ENCODE peak calls at places on chromosomes 12 and 14, in five cellular contexts. L is suprapubic skin, I is neural crest cell, D is RWPE1, A is tibial artery. K is an unnamed sample.

GRCh38 chr12:43550831-43551270 is 1.2 kb downstream of the ADAMTS20 start:
- DNase-seq in D (no peak), A (no peak), I (no peak), L (no peak), K (no peak)

GRCh38 chr12:26062566-26062965 is 62.3 kb downstream of the BHLHE41 start:
- DNase-seq in D (peak), A (no peak), L (no peak), I (no peak), K (no peak)

GRCh38 chr12:55874465-55874864 is 31.7 kb upstream of the MMP19 start:
- DNase-seq in A (no peak), I (no peak), L (no peak), D (no peak), K (no peak)

GRCh38 chr14:33696165-33696564 is 254.7 kb downstream of the EGLN3 start:
- DNase-seq in I (no peak), A (no peak), D (no peak), L (no peak), K (no peak)

GRCh38 chr12:28869197-28869596 is 279.9 kb upstream of the FAR2 start:
- DNase-seq in A (no peak), I (no peak), D (no peak), L (no peak), K (no peak)

GRCh38 chr12:131511391-131511802 is 199.5 kb upstream of the SFSWAP start:
- DNase-seq in D (peak), A (no peak), L (no peak), I (no peak), K (peak)

GRCh38 chr12:56158926-56159461 is 835 bp downstream of the MYL6 start:
- DNase-seq in L (peak), D (peak), I (peak), A (peak), K (no peak)

GRCh38 chr12:27305673-27306504 is 26.7 kb upstream of the BMAL2 start:
- DNase-seq in A (no peak), L (no peak), D (peak), I (no peak), K (no peak)

GRCh38 chr12:17992002-17992656 is 97.9 kb downstream of the RERGL start:
- DNase-seq in A (no peak), I (peak), L (no peak), D (peak), K (no peak)

GRCh38 chr14:100621806-100622205 is 34.6 kb upstream of the BEGAIN start:
- DNase-seq in I (no peak), D (peak), L (peak), A (no peak), K (no peak)

GRCh38 chr12:69476276-69477017 is 6.3 kb downstream of the FRS2 start:
- DNase-seq in L (no peak), D (no peak), A (no peak), I (no peak), K (no peak)

GRCh38 chr12:68538722-68539614 is 71.7 kb upstream of the RAP1B start:
- DNase-seq in L (peak), D (no peak), I (no peak), A (peak), K (peak)

GRCh38 chr12:49651855-49652254 is 28.5 kb downstream of the PRPF40B start:
- DNase-seq in D (no peak), L (no peak), A (no peak), I (no peak), K (no peak)

GRCh38 chr12:26121841-26122680 is 2.8 kb downstream of the BHLHE41 start:
- DNase-seq in D (no peak), L (no peak), I (peak), A (peak), K (no peak)

GRCh38 chr14:58944226-58944769 is 244.2 kb upstream of the DAAM1 start:
- DNase-seq in D (no peak), L (no peak), I (peak), A (no peak), K (no peak)

GRCh38 chr12:1815814-1816729 is 4.3 kb upstream of the LRTM2 start:
- DNase-seq in D (no peak), A (no peak), L (no peak), I (no peak), K (no peak)

GRCh38 chr14:42057176-42057575 is 450.5 kb downstream of the LRFN5 start:
- DNase-seq in D (no peak), L (no peak), I (no peak), A (no peak), K (no peak)

GRCh38 chr14:26602902-26603301 is 5.1 kb upstream of the NOVA1 start:
- DNase-seq in A (no peak), I (no peak), L (no peak), D (no peak), K (no peak)

GRCh38 chr14:98470663-98471062 is 801.3 kb downstream of the BCL11B start:
- DNase-seq in A (no peak), I (no peak), D (no peak), L (no peak), K (no peak)

GRCh38 chr14:102979406-102979805 is 56.9 kb downstream of the AMN start:
- DNase-seq in L (no peak), D (no peak), I (no peak), A (no peak), K (no peak)

GRCh38 chr14:69244946-69245345 is 15.0 kb upstream of the GALNT16 start:
- DNase-seq in I (no peak), L (no peak), D (no peak), A (no peak), K (no peak)

GRCh38 chr14:69249603-69250002 is 10.4 kb upstream of the GALNT16 start:
- DNase-seq in I (no peak), L (no peak), D (no peak), A (no peak), K (no peak)

GRCh38 chr14:69246331-69246730 is 13.6 kb upstream of the GALNT16 start:
- DNase-seq in D (no peak), I (no peak), L (no peak), A (no peak), K (no peak)

GRCh38 chr14:69252851-69253250 is 7.1 kb upstream of the GALNT16 start:
- DNase-seq in I (no peak), D (no peak), A (no peak), L (no peak), K (no peak)

DNA sequence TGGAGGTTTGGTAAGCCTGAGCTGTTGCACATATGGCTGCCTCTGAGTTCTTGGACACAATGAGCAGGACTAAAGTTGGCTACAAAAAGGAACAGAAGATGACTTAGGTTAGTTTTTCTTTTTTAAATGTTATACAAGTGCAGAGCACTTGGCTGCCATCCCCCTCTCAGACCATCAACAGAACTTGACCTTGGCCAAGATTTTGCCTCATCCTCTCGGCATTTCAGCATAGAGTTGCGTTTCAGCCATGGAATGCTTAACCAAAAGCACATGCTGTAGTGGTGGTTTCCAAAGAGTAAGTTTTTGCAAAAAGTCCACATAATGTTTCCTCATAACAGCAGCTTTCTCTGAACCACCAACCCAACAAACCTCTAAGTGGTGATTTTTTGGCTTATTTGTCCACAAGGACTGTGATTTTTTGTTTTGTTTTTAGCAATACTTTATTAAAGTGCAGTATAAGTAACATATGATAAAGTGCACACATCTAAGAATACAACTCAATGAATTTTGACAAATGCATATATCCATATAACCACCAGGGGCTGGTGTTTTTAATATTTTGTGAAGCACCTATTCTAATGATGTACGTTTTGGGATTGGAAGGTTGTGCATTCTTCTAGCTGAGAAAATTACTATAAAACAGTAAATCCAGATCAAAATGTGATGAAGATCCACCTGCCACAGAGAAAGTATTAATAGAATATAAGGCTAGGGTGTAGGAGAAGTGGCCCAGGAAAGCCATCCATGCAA is 12.1 kb upstream of the GALNT16 start:
- DNase-seq in D (no peak), I (no peak), L (peak), A (peak), K (no peak)
- TF ChIP-seq CTCF in D (no peak), I (peak), L (no peak), A (peak), K (no peak)

DNA sequence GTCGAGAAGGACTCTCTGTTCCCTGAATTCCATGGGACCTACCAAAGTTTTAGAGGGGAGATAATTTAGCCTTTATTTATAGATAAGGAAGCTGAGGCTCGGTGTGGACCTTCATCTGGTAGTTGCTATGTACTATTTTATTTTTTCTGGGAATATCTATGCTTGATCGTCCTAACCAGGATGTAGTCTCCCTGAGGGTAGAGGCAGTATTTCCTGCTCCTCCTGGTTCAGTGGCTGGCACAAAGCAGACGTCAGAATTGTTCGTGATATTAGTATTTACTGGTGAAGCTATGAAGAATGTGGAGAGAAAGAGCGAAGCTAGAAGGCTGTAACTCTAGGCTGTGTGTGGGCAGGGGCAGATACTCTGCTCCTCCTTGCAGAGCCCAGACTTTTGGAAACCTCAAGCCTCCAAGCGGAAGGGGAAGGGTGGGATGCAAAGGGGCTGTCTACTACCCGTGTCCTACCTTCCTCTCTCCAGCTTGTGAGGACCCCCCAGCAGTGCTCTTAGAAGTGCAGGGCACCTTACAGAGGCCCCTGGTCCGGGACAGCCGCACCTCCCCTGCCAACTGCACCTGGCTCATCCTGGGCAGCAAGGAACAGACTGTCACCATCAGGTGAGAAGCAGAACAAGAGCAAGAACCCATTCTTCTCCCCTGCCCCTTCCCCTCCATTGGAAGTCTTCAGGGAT is 1.4 kb downstream of the LRP10 start:
- DNase-seq in D (no peak), I (no peak), L (no peak), A (no peak), K (no peak)
- TF ChIP-seq CTCF in D (peak), I (peak), L (no peak), A (no peak), K (peak)

DNA sequence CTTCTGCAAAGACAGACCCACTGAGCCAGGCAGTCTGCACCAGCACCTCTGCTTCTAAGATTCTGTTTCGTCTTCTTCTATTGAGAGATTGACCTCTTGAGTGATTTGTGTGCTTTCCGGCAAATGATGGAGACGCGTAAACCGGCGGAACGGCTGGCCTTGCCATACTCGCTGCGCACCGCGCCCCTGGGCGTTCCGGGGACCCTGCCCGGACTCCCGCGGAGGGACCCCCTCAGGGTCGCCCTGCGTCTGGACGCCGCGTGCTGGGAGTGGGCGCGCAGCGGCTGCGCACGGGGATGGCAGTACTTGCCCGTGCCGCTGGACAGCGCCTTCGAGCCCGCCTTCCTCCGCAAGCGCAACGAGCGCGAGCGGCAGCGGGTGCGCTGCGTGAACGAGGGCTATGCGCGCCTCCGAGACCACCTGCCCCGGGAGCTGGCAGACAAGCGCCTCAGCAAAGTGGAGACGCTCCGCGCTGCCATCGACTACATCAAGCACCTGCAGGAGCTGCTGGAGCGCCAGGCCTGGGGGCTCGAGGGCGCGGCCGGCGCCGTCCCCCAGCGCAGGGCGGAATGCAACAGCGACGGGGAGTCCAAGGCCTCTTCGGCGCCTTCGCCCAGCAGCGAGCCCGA is 703 bp downstream of the ASCL4 start:
- DNase-seq in D (no peak), L (no peak), I (peak), A (no peak), K (no peak)
- TF ChIP-seq CTCF in D (no peak), L (no peak), I (peak), A (no peak), K (no peak)

GRCh38 chr12:108519558-108519957 is 4.5 kb downstream of the FICD start:
- DNase-seq in I (no peak), D (no peak), A (no peak), L (no peak), K (no peak)
- TF ChIP-seq CTCF in I (no peak), D (no peak), A (no peak), L (no peak), K (no peak)

GRCh38 chr14:49549881-49550280 is 36.3 kb downstream of the RPS29 start:
- DNase-seq in I (no peak), A (no peak), D (no peak), L (no peak), K (no peak)

GRCh38 chr14:49552630-49553029 is 33.5 kb downstream of the RPS29 start:
- DNase-seq in L (no peak), I (no peak), D (no peak), A (no peak), K (no peak)

GRCh38 chr14:49551569-49551968 is 34.6 kb downstream of the RPS29 start:
- DNase-seq in I (no peak), L (no peak), D (no peak), A (no peak), K (no peak)

GRCh38 chr14:49549446-49549845 is 36.7 kb downstream of the RPS29 start:
- DNase-seq in D (no peak), A (no peak), I (no peak), L (no peak), K (no peak)

DNA sequence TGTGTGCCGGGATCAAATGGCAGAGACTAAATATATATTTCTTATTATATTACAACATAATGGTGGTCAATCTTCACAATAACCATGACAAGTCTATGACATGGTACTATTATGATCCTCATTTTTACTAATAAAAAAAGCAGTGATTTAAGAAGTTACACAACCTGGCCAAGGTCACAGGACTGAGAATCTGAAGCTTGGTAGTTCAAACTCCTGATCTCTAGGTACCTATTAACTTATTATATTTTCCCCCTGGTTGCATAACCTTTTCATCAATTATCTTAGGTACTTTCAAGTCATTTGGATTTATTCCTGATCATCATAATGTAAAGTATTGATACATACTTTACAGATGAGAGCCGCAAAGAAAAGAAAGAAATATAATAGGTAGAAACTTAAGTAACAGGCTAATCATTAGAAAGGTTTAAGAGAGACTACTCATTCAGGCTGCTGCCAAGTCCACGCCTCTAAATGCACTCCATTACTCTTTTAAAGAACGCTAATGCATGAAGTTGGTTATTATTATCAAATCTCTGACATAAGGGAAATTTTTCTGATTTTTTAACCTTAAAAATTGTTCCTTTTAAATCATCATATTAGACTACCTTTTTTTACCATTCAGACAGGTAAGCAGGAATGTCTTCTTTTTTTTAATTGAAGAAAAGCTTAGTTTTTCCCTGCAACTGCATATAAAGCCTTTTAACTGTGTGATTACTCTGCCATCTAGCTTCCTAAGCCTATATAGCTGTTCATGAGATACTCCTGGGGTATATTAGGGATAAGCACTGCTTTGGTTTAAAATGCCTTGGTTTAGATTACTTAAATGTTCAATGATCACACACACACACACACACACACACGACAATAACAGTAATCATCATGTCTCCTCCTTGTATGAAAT is 35.6 kb downstream of the RPS29 start:
- DNase-seq in I (no peak), L (no peak), A (no peak), D (peak), K (no peak)
- TF ChIP-seq CTCF in I (peak), L (no peak), A (no peak), D (peak), K (no peak)

DNA sequence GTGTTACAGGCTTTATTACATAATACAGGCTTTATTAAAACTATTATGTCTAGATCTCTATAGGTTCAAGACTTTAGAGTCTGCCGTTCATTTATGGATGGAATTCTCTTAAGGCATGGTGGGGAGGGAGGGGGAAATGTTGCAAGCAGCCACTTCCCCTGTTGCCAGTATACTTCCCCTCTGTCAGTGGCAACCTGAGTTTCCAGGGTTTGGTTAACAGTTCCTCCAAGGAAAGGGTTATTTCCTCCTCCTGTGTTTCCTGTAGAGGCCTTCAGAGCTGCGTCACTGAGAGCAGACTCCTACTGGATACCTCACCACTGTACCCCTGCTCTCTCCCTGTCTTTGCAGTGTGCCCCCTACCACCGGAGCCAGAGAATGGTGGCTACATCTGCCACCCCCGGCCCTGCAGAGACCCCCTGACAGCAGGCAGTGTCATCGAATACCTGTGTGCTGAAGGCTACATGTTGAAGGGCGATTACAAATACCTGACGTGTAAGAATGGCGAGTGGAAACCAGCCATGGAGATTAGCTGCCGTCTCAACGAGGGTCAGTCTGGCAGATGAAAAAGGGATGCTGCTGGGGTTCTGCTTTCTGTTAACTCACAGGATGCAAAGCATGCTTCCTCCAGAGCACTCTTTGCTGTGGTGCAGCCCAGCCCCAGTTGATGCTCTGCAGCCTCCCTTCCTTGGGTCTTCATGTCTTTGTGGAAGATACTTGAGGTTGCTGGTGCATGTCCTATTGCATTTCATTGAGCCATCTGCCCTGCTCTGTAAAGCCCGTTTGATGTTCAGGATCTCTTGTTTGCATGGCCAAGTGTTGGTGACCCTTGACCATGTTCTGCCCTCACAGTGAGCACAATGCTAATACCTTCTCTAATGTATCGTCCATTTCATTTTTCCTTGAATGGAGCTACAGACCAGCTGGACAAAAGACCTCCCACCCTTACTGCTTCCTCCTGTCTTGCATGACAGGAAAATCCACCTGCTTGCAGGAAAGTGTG is 63.6 kb upstream of the SRSF5 start:
- DNase-seq in I (no peak), L (no peak), A (no peak), D (no peak), K (no peak)
- TF ChIP-seq CTCF in I (no peak), L (no peak), A (no peak), D (no peak), K (no peak)

GRCh38 chr14:45658917-45659299 is 405.9 kb upstream of the MIS18BP1 start:
- DNase-seq in L (no peak), I (no peak), D (no peak), A (no peak), K (no peak)

GRCh38 chr14:45664668-45665356 is 411.8 kb upstream of the MIS18BP1 start:
- DNase-seq in L (no peak), D (no peak), A (no peak), I (no peak), K (no peak)
- TF ChIP-seq CTCF in L (no peak), D (no peak), A (no peak), I (peak), K (no peak)